ENCODE peak calls at places on chromosomes 16 and 17, in five cellular contexts. D, U, M, E and L are unnamed samples.
A peak's percentile ranks its signal among the peaks of the same experiment; 100 is the strongest.

GRCh38 chr17:48723555-48724239 is 712 bp downstream of the PRAC2 start:
- DNase-seq in D (no peak), M (no peak), U (no peak), E (no peak), L (no peak)

GRCh38 chr17:44451016-44451415 is 52.2 kb downstream of the GPATCH8 start:
- DNase-seq in U (no peak), M (no peak), E (no peak), D (no peak), L (no peak)

GRCh38 chr17:31722251-31723056 is 136.6 kb downstream of the COPRS start:
- DNase-seq in U (no peak), M (no peak), E (no peak), D (no peak), L (no peak)

GRCh38 chr17:31381165-31381668 is 10.3 kb upstream of the RAB11FIP4 start:
- DNase-seq in E (no peak), U (no peak), D (no peak), M (no peak), L (no peak)

GRCh38 chr17:43839670-43840101 is 6.7 kb upstream of the MPP3 start:
- DNase-seq in M (no peak), U (no peak), E (peak; percentile 90), D (no peak), L (no peak)

GRCh38 chr16:12395266-12395665 is 408.4 kb downstream of the CPPED1 start:
- DNase-seq in D (no peak), E (no peak), U (no peak), M (no peak), L (no peak)

GRCh38 chr16:57000271-57001025 is 11.1 kb downstream of the NLRC5 start:
- DNase-seq in D (peak; percentile 36), E (peak; percentile 89), U (peak; percentile 39), M (peak; percentile 77), L (peak; percentile 60)

GRCh38 chr16:629289-630023 is 1.3 kb upstream of the WFIKKN1 start:
- DNase-seq in E (no peak), M (no peak), D (peak; percentile 31), U (no peak), L (no peak)

GRCh38 chr17:36703860-36704266 is 102.5 kb downstream of the MRM1 start:
- DNase-seq in U (peak; percentile 20), E (no peak), D (no peak), M (no peak), L (no peak)

GRCh38 chr17:76585048-76585648 is 512 bp downstream of the ST6GALNAC2 start:
- DNase-seq in E (no peak), M (no peak), U (no peak), D (peak; percentile 34), L (no peak)

GRCh38 chr16:29757950-29758466 is 12.2 kb upstream of the C16orf54 start:
- DNase-seq in M (peak; percentile 13), D (peak; percentile 57), U (no peak), E (no peak), L (no peak)

GRCh38 chr17:30950669-30951399 is 20.0 kb upstream of the RNF135 start:
- DNase-seq in U (no peak), D (peak; percentile 23), M (no peak), E (no peak), L (no peak)

GRCh38 chr17:37220609-37220953 is 155.2 kb upstream of the C17orf78 start:
- DNase-seq in M (no peak), E (no peak), U (peak; percentile 8), D (no peak), L (no peak)

GRCh38 chr16:9969580-9969979 is 212.6 kb downstream of the GRIN2A start:
- DNase-seq in M (no peak), E (no peak), D (no peak), U (no peak), L (no peak)

GRCh38 chr17:4040784-4041183 is 76.5 kb upstream of the ATP2A3 start:
- DNase-seq in U (no peak), D (no peak), E (no peak), M (no peak), L (no peak)

GRCh38 chr17:76716146-76716833 is 5.5 kb upstream of the MXRA7 start:
- DNase-seq in D (no peak), E (no peak), U (peak; percentile 69), M (peak; percentile 97), L (no peak)

GRCh38 chr17:63966646-63967265 is 6.0 kb downstream of the SCN4A start:
- DNase-seq in E (no peak), D (no peak), U (peak; percentile 26), M (no peak), L (no peak)

GRCh38 chr16:8583199-8583598 is 7.1 kb downstream of the TMEM114 start:
- DNase-seq in D (no peak), U (no peak), E (no peak), M (no peak), L (no peak)

GRCh38 chr16:11354733-11355574 is 9.7 kb downstream of the RMI2 start:
- DNase-seq in U (peak; percentile 54), D (peak; percentile 61), E (no peak), M (no peak), L (peak; percentile 76)

GRCh38 chr16:49934557-49935260 is 78.8 kb upstream of the ZNF423 start:
- DNase-seq in D (no peak), U (no peak), E (no peak), M (no peak), L (no peak)

GRCh38 chr17:76543482-76544122 is 3.8 kb downstream of the PRCD start:
- DNase-seq in D (peak; percentile 18), E (no peak), U (no peak), M (no peak), L (no peak)

GRCh38 chr17:9175700-9176467 is 154.6 kb downstream of the NTN1 start:
- DNase-seq in M (no peak), E (no peak), D (no peak), U (no peak), L (no peak)

GRCh38 chr16:66552288-66553143 is at the start of gene CKLF:
- DNase-seq in U (peak; percentile 85), M (peak; percentile 47), E (peak; percentile 75), D (peak; percentile 90), L (peak; percentile 98)

GRCh38 chr17:35094902-35095301 is 24.8 kb downstream of the RAD51D start:
- DNase-seq in E (peak; percentile 89), M (peak; percentile 39), D (no peak), U (no peak), L (no peak)

GRCh38 chr17:3411070-3411469 is at the start of gene OR3A3:
- DNase-seq in U (no peak), M (no peak), D (no peak), E (no peak), L (no peak)

GRCh38 chr17:44536090-44536960 is 21.0 kb upstream of the FZD2 start:
- DNase-seq in U (no peak), E (no peak), M (no peak), D (no peak), L (no peak)

GRCh38 chr16:21989141-21989540 is 11.8 kb downstream of the PDZD9 start:
- DNase-seq in U (no peak), D (no peak), E (no peak), M (peak; percentile 19), L (no peak)

GRCh38 chr16:89842471-89843408 is 14.5 kb downstream of the SPIRE2 start:
- DNase-seq in U (no peak), D (no peak), E (no peak), M (peak; percentile 39), L (no peak)

GRCh38 chr17:49913226-49914095 is 55.5 kb upstream of the DLX4 start:
- DNase-seq in U (no peak), M (no peak), D (no peak), E (no peak), L (no peak)

GRCh38 chr17:8922451-8922850 is 43.1 kb downstream of the PIK3R5 start:
- DNase-seq in D (no peak), U (no peak), M (peak; percentile 75), E (no peak), L (no peak)

GRCh38 chr17:78226752-78227454 is 4.5 kb upstream of the TMEM235 start:
- DNase-seq in U (no peak), E (no peak), M (no peak), D (no peak), L (no peak)

GRCh38 chr16:84897911-84898377 is 78.2 kb downstream of the CRISPLD2 start:
- DNase-seq in E (no peak), D (no peak), M (no peak), U (no peak), L (no peak)

GRCh38 chr17:63639125-63639524 is 16.9 kb downstream of the MAP3K3 start:
- DNase-seq in E (no peak), U (no peak), M (no peak), D (no peak), L (no peak)

GRCh38 chr16:10039220-10040096 is 142.8 kb downstream of the GRIN2A start:
- DNase-seq in E (no peak), D (peak; percentile 29), M (no peak), U (no peak), L (peak; percentile 36)

GRCh38 chr17:19553036-19553435 is 19.4 kb downstream of the SLC47A1 start:
- DNase-seq in E (no peak), M (no peak), U (no peak), D (no peak), L (no peak)

GRCh38 chr17:5419356-5419958 is at the start of gene NUP88:
- DNase-seq in E (peak; percentile 91), M (peak; percentile 90), D (peak; percentile 95), U (peak; percentile 93), L (peak; percentile 97)
- H3K4me3 ChIP-seq in E (peak within 1 kb of the TSS; percentile 98), M (peak within 1 kb of the TSS; percentile 65), D (peak within 1 kb of the TSS; percentile 43), U (peak within 1 kb of the TSS; percentile 96), L (peak within 1 kb of the TSS; percentile 83)

GRCh38 chr16:2034695-2035430 is 8.2 kb downstream of the NHERF2 start:
- DNase-seq in E (no peak), M (no peak), U (no peak), D (no peak), L (no peak)
- H3K4me3 ChIP-seq in E (no peak overlapping the region), M (peak overlapping the region; percentile 21), U (no peak overlapping the region), D (no peak overlapping the region), L (no peak overlapping the region)

GRCh38 chr16:86571197-86571915 is 4.7 kb downstream of the FOXC2 start:
- DNase-seq in U (no peak), D (no peak), E (no peak), M (no peak), L (no peak)

GRCh38 chr16:86572041-86572521 is 5.5 kb downstream of the FOXC2 start:
- DNase-seq in M (no peak), E (no peak), U (no peak), D (no peak), L (no peak)

GRCh38 chr16:86569843-86570447 is 3.3 kb downstream of the FOXC2 start:
- DNase-seq in E (no peak), U (no peak), D (no peak), M (no peak), L (no peak)

GRCh38 chr16:86568677-86569623 is 2.3 kb downstream of the FOXC2 start:
- DNase-seq in U (no peak), M (no peak), D (no peak), E (no peak), L (no peak)

GRCh38 chr16:86570542-86571196 is 4.0 kb downstream of the FOXC2 start:
- DNase-seq in E (no peak), D (no peak), M (no peak), U (no peak), L (no peak)
- H3K4me3 ChIP-seq in E (no peak overlapping the region), D (no peak overlapping the region), M (peak overlapping the region; percentile 83), U (no peak overlapping the region), L (no peak overlapping the region)

DNA sequence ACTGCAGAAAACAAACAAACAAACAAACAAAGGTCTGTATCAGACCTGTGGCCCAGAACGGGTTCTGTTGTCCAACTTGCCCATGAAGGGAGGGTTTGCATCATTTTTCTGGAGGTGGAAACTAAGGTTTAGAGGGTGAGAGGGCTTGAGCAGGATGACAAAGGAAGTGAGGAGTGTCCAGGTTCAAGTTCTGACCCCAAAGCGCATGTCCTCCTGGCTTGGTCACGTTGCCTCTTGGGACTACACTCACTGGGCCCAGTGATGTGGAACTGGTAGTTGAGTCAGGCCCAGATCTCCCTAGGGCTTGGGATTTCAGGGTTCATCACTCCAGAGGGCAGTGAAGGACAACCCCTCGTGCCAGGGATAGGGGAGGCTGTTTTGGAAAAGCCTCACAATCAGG is 1.8 kb downstream of the SREBF1 start:
- DNase-seq in E (no peak), U (no peak), D (no peak), M (no peak), L (no peak)
- H3K4me3 ChIP-seq in E (peak overlapping the region; percentile 61), U (no peak overlapping the region), D (no peak overlapping the region), M (no peak overlapping the region), L (peak overlapping the region; percentile 89)